ENCODE peak calls at places on chromosomes 7 and 10, in six cellular contexts. Y is activated CD8-positive, alpha-beta T cell treated with anti-CD3 and anti-CD28 coated beads for 36 hours; K is LoVo; L is stimulated activated CD8-positive, alpha-beta memory T cell treated with anti-CD3 and anti-CD28 coated beads, Interleukin-12 subunit alpha, Interleukin-12 subunit beta, amount 100 ng/mL, for 4 hours; H is RKO; P is A673. B is an unnamed sample.

GRCh38 chr10:22620140-22620857 is 94.1 kb downstream of the PIP4K2A start:
- DNase-seq in Y (peak; percentile 50), L (no peak), H (peak; percentile 74), K (peak; percentile 66), P (peak; percentile 86), B (no peak)

GRCh38 chr7:105734233-105734632 is 142.2 kb downstream of the ATXN7L1 start:
- DNase-seq in L (no peak), K (no peak), Y (no peak), H (no peak), P (no peak), B (no peak)

GRCh38 chr7:83109352-83109751 is 53.3 kb downstream of the PCLO start:
- DNase-seq in P (no peak), H (no peak), K (no peak), L (no peak), Y (no peak), B (no peak)

GRCh38 chr10:78575400-78575799 is 493.4 kb upstream of the ZMIZ1 start:
- DNase-seq in Y (no peak), H (no peak), P (no peak), L (no peak), K (no peak), B (no peak)

GRCh38 chr7:114310344-114311118 is 104.1 kb upstream of the FOXP2 start:
- DNase-seq in Y (no peak), P (no peak), H (peak; percentile 14), L (no peak), K (no peak), B (no peak)

GRCh38 chr10:71766717-71767419 is 6.5 kb downstream of the VSIR start:
- DNase-seq in L (no peak), H (peak; percentile 55), Y (peak; percentile 72), P (no peak), K (peak; percentile 89), B (peak; percentile 77)

GRCh38 chr7:151126500-151127137 is 40.3 kb downstream of the AGAP3 start:
- DNase-seq in Y (no peak), L (no peak), H (no peak), K (no peak), P (no peak), B (no peak)

GRCh38 chr10:47176206-47176902 is 123.6 kb upstream of the GDF10 start:
- DNase-seq in Y (no peak), H (no peak), K (no peak), P (no peak), L (no peak), B (no peak)

GRCh38 chr10:94178475-94179251 is 184.1 kb downstream of the NOC3L start:
- DNase-seq in Y (no peak), K (no peak), L (no peak), H (no peak), P (no peak), B (no peak)

GRCh38 chr10:16646474-16647059 is 124.9 kb upstream of the C1QL3 start:
- DNase-seq in Y (peak; percentile 57), L (no peak), P (no peak), K (no peak), H (no peak), B (peak; percentile 67)

B was measured in immature natural killer cell.